ENCODE peak calls at places on chromosome 6, in nine cellular contexts. One of them, this sample, is unnamed.

GRCh38 chr6:20572940-20573339 is 38.7 kb downstream of the CDKAL1 start:
- DNase-seq in anterior cingulate cortex: no peak
- DNase-seq in stimulated activated CD4-positive, alpha-beta T cell treated with anti-CD3 and anti-CD28 coated beads, Interleukin-12 subunit alpha, Interleukin-12 subunit beta, amount 100 ng/mL, for 48 hours: no peak
- DNase-seq in left ventricle myocardium superior: no peak
- DNase-seq in breast epithelium: no peak
- DNase-seq in dorsolateral prefrontal cortex: no peak
- DNase-seq in T follicular helper cell: no peak
- DNase-seq in CD4-positive, alpha-beta T cell: no peak
- DNase-seq in HTR-8/SVneo: peak
- DNase-seq in this sample: no peak

GRCh38 chr6:97053643-97054411 is 129.3 kb downstream of the KLHL32 start:
- DNase-seq in dorsolateral prefrontal cortex: no peak
- DNase-seq in stimulated activated CD4-positive, alpha-beta T cell treated with anti-CD3 and anti-CD28 coated beads, Interleukin-12 subunit alpha, Interleukin-12 subunit beta, amount 100 ng/mL, for 48 hours: no peak
- DNase-seq in CD4-positive, alpha-beta T cell: no peak
- DNase-seq in T follicular helper cell: no peak
- DNase-seq in HTR-8/SVneo: no peak
- DNase-seq in breast epithelium: no peak
- DNase-seq in left ventricle myocardium superior: no peak
- DNase-seq in anterior cingulate cortex: no peak
- DNase-seq in this sample: no peak

GRCh38 chr6:137975058-137975940 is 108.2 kb downstream of the TNFAIP3 start:
- DNase-seq in T follicular helper cell: no peak
- DNase-seq in CD4-positive, alpha-beta T cell: no peak
- DNase-seq in stimulated activated CD4-positive, alpha-beta T cell treated with anti-CD3 and anti-CD28 coated beads, Interleukin-12 subunit alpha, Interleukin-12 subunit beta, amount 100 ng/mL, for 48 hours: no peak
- DNase-seq in left ventricle myocardium superior: no peak
- DNase-seq in HTR-8/SVneo: no peak
- DNase-seq in breast epithelium: no peak
- DNase-seq in dorsolateral prefrontal cortex: no peak
- DNase-seq in anterior cingulate cortex: no peak
- DNase-seq in this sample: no peak

GRCh38 chr6:165616116-165616515 is 46.9 kb downstream of the PDE10A start:
- DNase-seq in HTR-8/SVneo: no peak
- DNase-seq in T follicular helper cell: no peak
- DNase-seq in breast epithelium: no peak
- DNase-seq in dorsolateral prefrontal cortex: no peak
- DNase-seq in stimulated activated CD4-positive, alpha-beta T cell treated with anti-CD3 and anti-CD28 coated beads, Interleukin-12 subunit alpha, Interleukin-12 subunit beta, amount 100 ng/mL, for 48 hours: no peak
- DNase-seq in CD4-positive, alpha-beta T cell: no peak
- DNase-seq in left ventricle myocardium superior: no peak
- DNase-seq in anterior cingulate cortex: no peak
- DNase-seq in this sample: no peak

GRCh38 chr6:127404133-127404532 is 55.1 kb downstream of the KIAA0408 start:
- DNase-seq in HTR-8/SVneo: no peak
- DNase-seq in dorsolateral prefrontal cortex: no peak
- DNase-seq in anterior cingulate cortex: no peak
- DNase-seq in stimulated activated CD4-positive, alpha-beta T cell treated with anti-CD3 and anti-CD28 coated beads, Interleukin-12 subunit alpha, Interleukin-12 subunit beta, amount 100 ng/mL, for 48 hours: no peak
- DNase-seq in breast epithelium: no peak
- DNase-seq in left ventricle myocardium superior: no peak
- DNase-seq in CD4-positive, alpha-beta T cell: no peak
- DNase-seq in T follicular helper cell: no peak
- DNase-seq in this sample: no peak

GRCh38 chr6:168319279-168320051 is at the start of gene DACT2:
- DNase-seq in left ventricle myocardium superior: peak
- DNase-seq in HTR-8/SVneo: no peak
- DNase-seq in anterior cingulate cortex: no peak
- DNase-seq in breast epithelium: no peak
- DNase-seq in T follicular helper cell: no peak
- DNase-seq in stimulated activated CD4-positive, alpha-beta T cell treated with anti-CD3 and anti-CD28 coated beads, Interleukin-12 subunit alpha, Interleukin-12 subunit beta, amount 100 ng/mL, for 48 hours: no peak
- DNase-seq in CD4-positive, alpha-beta T cell: no peak
- DNase-seq in dorsolateral prefrontal cortex: no peak
- DNase-seq in this sample: no peak

GRCh38 chr6:137925299-137925698 is 58.2 kb downstream of the TNFAIP3 start:
- DNase-seq in dorsolateral prefrontal cortex: no peak
- DNase-seq in CD4-positive, alpha-beta T cell: no peak
- DNase-seq in HTR-8/SVneo: no peak
- DNase-seq in stimulated activated CD4-positive, alpha-beta T cell treated with anti-CD3 and anti-CD28 coated beads, Interleukin-12 subunit alpha, Interleukin-12 subunit beta, amount 100 ng/mL, for 48 hours: no peak
- DNase-seq in anterior cingulate cortex: no peak
- DNase-seq in T follicular helper cell: no peak
- DNase-seq in breast epithelium: no peak
- DNase-seq in left ventricle myocardium superior: no peak
- DNase-seq in this sample: no peak

GRCh38 chr6:40960784-40961430 is 78.1 kb downstream of the UNC5CL start:
- DNase-seq in left ventricle myocardium superior: no peak
- DNase-seq in CD4-positive, alpha-beta T cell: no peak
- DNase-seq in dorsolateral prefrontal cortex: no peak
- DNase-seq in T follicular helper cell: no peak
- DNase-seq in stimulated activated CD4-positive, alpha-beta T cell treated with anti-CD3 and anti-CD28 coated beads, Interleukin-12 subunit alpha, Interleukin-12 subunit beta, amount 100 ng/mL, for 48 hours: no peak
- DNase-seq in HTR-8/SVneo: no peak
- DNase-seq in breast epithelium: no peak
- DNase-seq in anterior cingulate cortex: no peak
- DNase-seq in this sample: no peak

GRCh38 chr6:30444451-30444742 is 44.9 kb upstream of the HLA-E start:
- DNase-seq in left ventricle myocardium superior: no peak
- DNase-seq in dorsolateral prefrontal cortex: no peak
- DNase-seq in anterior cingulate cortex: no peak
- DNase-seq in breast epithelium: no peak
- DNase-seq in T follicular helper cell: no peak
- DNase-seq in CD4-positive, alpha-beta T cell: no peak
- DNase-seq in HTR-8/SVneo: no peak
- DNase-seq in stimulated activated CD4-positive, alpha-beta T cell treated with anti-CD3 and anti-CD28 coated beads, Interleukin-12 subunit alpha, Interleukin-12 subunit beta, amount 100 ng/mL, for 48 hours: no peak
- DNase-seq in this sample: no peak

GRCh38 chr6:43076093-43076927 is at the start of gene PTK7:
- DNase-seq in CD4-positive, alpha-beta T cell: no peak
- DNase-seq in T follicular helper cell: no peak
- DNase-seq in anterior cingulate cortex: peak
- DNase-seq in breast epithelium: peak
- DNase-seq in HTR-8/SVneo: peak
- DNase-seq in dorsolateral prefrontal cortex: no peak
- DNase-seq in left ventricle myocardium superior: peak
- DNase-seq in stimulated activated CD4-positive, alpha-beta T cell treated with anti-CD3 and anti-CD28 coated beads, Interleukin-12 subunit alpha, Interleukin-12 subunit beta, amount 100 ng/mL, for 48 hours: no peak
- DNase-seq in this sample: no peak

GRCh38 chr6:41371461-41371991 is 36.1 kb downstream of the NCR2 start:
- DNase-seq in stimulated activated CD4-positive, alpha-beta T cell treated with anti-CD3 and anti-CD28 coated beads, Interleukin-12 subunit alpha, Interleukin-12 subunit beta, amount 100 ng/mL, for 48 hours: no peak
- DNase-seq in dorsolateral prefrontal cortex: no peak
- DNase-seq in CD4-positive, alpha-beta T cell: no peak
- DNase-seq in breast epithelium: peak
- DNase-seq in T follicular helper cell: no peak
- DNase-seq in anterior cingulate cortex: no peak
- DNase-seq in HTR-8/SVneo: peak
- DNase-seq in left ventricle myocardium superior: peak
- DNase-seq in this sample: no peak

GRCh38 chr6:139623382-139623781 is 248.9 kb upstream of the CITED2 start:
- DNase-seq in CD4-positive, alpha-beta T cell: no peak
- DNase-seq in stimulated activated CD4-positive, alpha-beta T cell treated with anti-CD3 and anti-CD28 coated beads, Interleukin-12 subunit alpha, Interleukin-12 subunit beta, amount 100 ng/mL, for 48 hours: no peak
- DNase-seq in left ventricle myocardium superior: no peak
- DNase-seq in HTR-8/SVneo: no peak
- DNase-seq in anterior cingulate cortex: no peak
- DNase-seq in T follicular helper cell: no peak
- DNase-seq in dorsolateral prefrontal cortex: no peak
- DNase-seq in breast epithelium: no peak
- DNase-seq in this sample: no peak

GRCh38 chr6:64505312-64505711 is 869.7 kb downstream of the PHF3 start:
- DNase-seq in left ventricle myocardium superior: peak
- DNase-seq in breast epithelium: no peak
- DNase-seq in dorsolateral prefrontal cortex: no peak
- DNase-seq in stimulated activated CD4-positive, alpha-beta T cell treated with anti-CD3 and anti-CD28 coated beads, Interleukin-12 subunit alpha, Interleukin-12 subunit beta, amount 100 ng/mL, for 48 hours: no peak
- DNase-seq in anterior cingulate cortex: no peak
- DNase-seq in T follicular helper cell: no peak
- DNase-seq in CD4-positive, alpha-beta T cell: no peak
- DNase-seq in HTR-8/SVneo: no peak
- DNase-seq in this sample: no peak

GRCh38 chr6:150751296-150751695 is 114.2 kb upstream of the MTHFD1L start:
- DNase-seq in HTR-8/SVneo: no peak
- DNase-seq in stimulated activated CD4-positive, alpha-beta T cell treated with anti-CD3 and anti-CD28 coated beads, Interleukin-12 subunit alpha, Interleukin-12 subunit beta, amount 100 ng/mL, for 48 hours: no peak
- DNase-seq in dorsolateral prefrontal cortex: no peak
- DNase-seq in anterior cingulate cortex: no peak
- DNase-seq in breast epithelium: no peak
- DNase-seq in CD4-positive, alpha-beta T cell: no peak
- DNase-seq in left ventricle myocardium superior: no peak
- DNase-seq in T follicular helper cell: no peak
- DNase-seq in this sample: no peak

GRCh38 chr6:79158856-79159516 is 75.5 kb downstream of the HMGN3 start:
- DNase-seq in stimulated activated CD4-positive, alpha-beta T cell treated with anti-CD3 and anti-CD28 coated beads, Interleukin-12 subunit alpha, Interleukin-12 subunit beta, amount 100 ng/mL, for 48 hours: no peak
- DNase-seq in dorsolateral prefrontal cortex: no peak
- DNase-seq in HTR-8/SVneo: no peak
- DNase-seq in T follicular helper cell: no peak
- DNase-seq in anterior cingulate cortex: no peak
- DNase-seq in breast epithelium: no peak
- DNase-seq in left ventricle myocardium superior: no peak
- DNase-seq in CD4-positive, alpha-beta T cell: no peak
- DNase-seq in this sample: no peak